ENCODE peak calls at places on chromosomes 4 and X, in six cellular contexts. One of them, this sample, is unnamed.
A peak's percentile ranks its signal among the peaks of the same experiment; 100 is the strongest.

GRCh38 chrX:65502618-65503017 is 32.0 kb downstream of the LAS1L start:
- DNase-seq in uterus: no peak
- DNase-seq in HCT116: no peak
- DNase-seq in H54: no peak
- DNase-seq in suprapubic skin: no peak
- DNase-seq in Peyer's patch: no peak
- DNase-seq in this sample: no peak

GRCh38 chrX:131675596-131676194 is 131.8 kb downstream of the OR13H1 start:
- DNase-seq in H54: peak; percentile 15
- DNase-seq in HCT116: peak; percentile 7
- DNase-seq in suprapubic skin: no peak
- DNase-seq in uterus: no peak
- DNase-seq in Peyer's patch: no peak
- DNase-seq in this sample: no peak

GRCh38 chr4:12265554-12265953 is 836.9 kb upstream of the HS3ST1 start:
- DNase-seq in HCT116: no peak
- DNase-seq in suprapubic skin: no peak
- DNase-seq in H54: no peak
- DNase-seq in uterus: no peak
- DNase-seq in Peyer's patch: no peak
- DNase-seq in this sample: no peak

GRCh38 chr4:102541708-102542107 is 40.5 kb downstream of the NFKB1 start:
- DNase-seq in suprapubic skin: no peak
- DNase-seq in H54: no peak
- DNase-seq in HCT116: no peak
- DNase-seq in uterus: no peak
- DNase-seq in Peyer's patch: no peak
- DNase-seq in this sample: no peak

GRCh38 chr4:75940692-75941253 is at the start of gene NAAA:
- DNase-seq in H54: peak; percentile 38
- DNase-seq in HCT116: peak; percentile 51
- DNase-seq in Peyer's patch: peak; percentile 88
- DNase-seq in suprapubic skin: peak; percentile 92
- DNase-seq in uterus: peak; percentile 38
- DNase-seq in this sample: peak; percentile 10

GRCh38 chrX:151985955-151986354 is 11.5 kb upstream of the GABRE start:
- DNase-seq in Peyer's patch: peak; percentile 61
- DNase-seq in uterus: no peak
- DNase-seq in H54: no peak
- DNase-seq in suprapubic skin: no peak
- DNase-seq in HCT116: no peak
- DNase-seq in this sample: no peak

GRCh38 chr4:185470503-185471195 is 884 bp downstream of the CCDC110 start:
- DNase-seq in HCT116: peak; percentile 19
- DNase-seq in Peyer's patch: peak; percentile 82
- DNase-seq in uterus: peak; percentile 68
- DNase-seq in suprapubic skin: no peak
- DNase-seq in H54: no peak
- DNase-seq in this sample: peak; percentile 43

GRCh38 chr4:168421671-168422070 is 58.6 kb downstream of the DDX60L start:
- DNase-seq in suprapubic skin: no peak
- DNase-seq in H54: no peak
- DNase-seq in Peyer's patch: no peak
- DNase-seq in uterus: no peak
- DNase-seq in HCT116: peak; percentile 49
- DNase-seq in this sample: no peak

GRCh38 chr4:106898621-106899230 is 137.4 kb downstream of the DKK2 start:
- DNase-seq in uterus: no peak
- DNase-seq in HCT116: peak; percentile 51
- DNase-seq in suprapubic skin: no peak
- DNase-seq in Peyer's patch: no peak
- DNase-seq in H54: no peak
- DNase-seq in this sample: peak; percentile 66

GRCh38 chrX:1060562-1060960 is 151.9 kb downstream of the CRLF2 start:
- DNase-seq in HCT116: no peak
- DNase-seq in Peyer's patch: no peak
- DNase-seq in suprapubic skin: peak; percentile 54
- DNase-seq in uterus: no peak
- DNase-seq in H54: no peak
- DNase-seq in this sample: no peak

GRCh38 chr4:102850373-102850772 is 18.4 kb upstream of the CISD2 start:
- DNase-seq in H54: no peak
- DNase-seq in Peyer's patch: no peak
- DNase-seq in HCT116: no peak
- DNase-seq in suprapubic skin: no peak
- DNase-seq in uterus: no peak
- DNase-seq in this sample: no peak

GRCh38 chrX:29903365-29903764 is 312.0 kb upstream of the MAGEB2 start:
- DNase-seq in H54: no peak
- DNase-seq in HCT116: no peak
- DNase-seq in suprapubic skin: no peak
- DNase-seq in Peyer's patch: no peak
- DNase-seq in uterus: no peak
- DNase-seq in this sample: no peak

GRCh38 chr4:3871881-3872833 is 106.0 kb downstream of the ADRA2C start:
- DNase-seq in H54: no peak
- DNase-seq in Peyer's patch: peak; percentile 40
- DNase-seq in suprapubic skin: peak; percentile 54
- DNase-seq in uterus: no peak
- DNase-seq in HCT116: no peak
- DNase-seq in this sample: no peak

GRCh38 chr4:5157721-5158390 is 106.6 kb downstream of the STK32B start:
- DNase-seq in H54: no peak
- DNase-seq in Peyer's patch: no peak
- DNase-seq in uterus: no peak
- DNase-seq in HCT116: no peak
- DNase-seq in suprapubic skin: no peak
- DNase-seq in this sample: no peak

GRCh38 chr4:17068396-17068795 is 170.0 kb upstream of the LDB2 start:
- DNase-seq in suprapubic skin: no peak
- DNase-seq in Peyer's patch: no peak
- DNase-seq in H54: no peak
- DNase-seq in uterus: no peak
- DNase-seq in HCT116: no peak
- DNase-seq in this sample: no peak

DNA sequence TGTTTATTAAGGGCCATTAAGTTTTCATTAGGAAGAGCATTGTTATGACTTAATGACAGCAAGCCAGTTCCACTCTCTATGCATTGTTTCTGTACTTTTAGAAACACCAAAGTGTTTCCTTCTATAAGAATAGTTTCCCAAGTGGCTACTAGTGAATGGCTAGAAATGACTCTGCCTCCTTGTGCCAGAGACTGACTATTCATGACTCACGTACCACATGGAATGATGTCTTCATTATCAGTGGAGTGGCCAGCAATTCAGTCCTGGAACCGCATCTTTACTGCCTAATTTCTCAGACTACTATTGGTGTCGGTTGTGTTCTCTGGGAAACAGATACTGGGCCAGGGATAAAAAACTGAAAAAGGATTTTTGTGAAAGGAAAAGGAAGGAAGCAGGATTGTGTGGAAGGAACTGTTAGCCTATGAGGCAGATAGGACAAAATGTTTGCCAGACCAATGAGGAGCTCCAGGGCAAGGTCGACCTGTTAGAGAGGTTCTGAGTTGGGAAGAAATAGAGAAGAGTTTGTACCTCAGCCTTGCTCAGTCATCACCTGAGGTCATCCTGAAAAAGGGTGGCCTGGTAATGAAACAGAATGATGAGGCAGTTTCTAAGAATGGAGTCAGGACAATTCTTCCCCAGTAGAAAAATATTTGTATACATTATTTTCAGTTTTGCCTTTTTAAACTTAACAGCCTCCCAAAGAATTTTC is 218.6 kb downstream of the SPCS3 start:
- DNase-seq in Peyer's patch: no peak
- DNase-seq in uterus: no peak
- DNase-seq in HCT116: no peak
- DNase-seq in suprapubic skin: no peak
- DNase-seq in H54: peak; percentile 8
- DNase-seq in this sample: no peak
- TF ChIP-seq POLR2A in Peyer's patch: no peak
- TF ChIP-seq POLR2A in uterus: no peak
- TF ChIP-seq POLR2A in HCT116: no peak
- TF ChIP-seq POLR2A in suprapubic skin: no peak
- TF ChIP-seq POLR2A in H54: no peak
- TF ChIP-seq POLR2A in this sample: no peak

DNA sequence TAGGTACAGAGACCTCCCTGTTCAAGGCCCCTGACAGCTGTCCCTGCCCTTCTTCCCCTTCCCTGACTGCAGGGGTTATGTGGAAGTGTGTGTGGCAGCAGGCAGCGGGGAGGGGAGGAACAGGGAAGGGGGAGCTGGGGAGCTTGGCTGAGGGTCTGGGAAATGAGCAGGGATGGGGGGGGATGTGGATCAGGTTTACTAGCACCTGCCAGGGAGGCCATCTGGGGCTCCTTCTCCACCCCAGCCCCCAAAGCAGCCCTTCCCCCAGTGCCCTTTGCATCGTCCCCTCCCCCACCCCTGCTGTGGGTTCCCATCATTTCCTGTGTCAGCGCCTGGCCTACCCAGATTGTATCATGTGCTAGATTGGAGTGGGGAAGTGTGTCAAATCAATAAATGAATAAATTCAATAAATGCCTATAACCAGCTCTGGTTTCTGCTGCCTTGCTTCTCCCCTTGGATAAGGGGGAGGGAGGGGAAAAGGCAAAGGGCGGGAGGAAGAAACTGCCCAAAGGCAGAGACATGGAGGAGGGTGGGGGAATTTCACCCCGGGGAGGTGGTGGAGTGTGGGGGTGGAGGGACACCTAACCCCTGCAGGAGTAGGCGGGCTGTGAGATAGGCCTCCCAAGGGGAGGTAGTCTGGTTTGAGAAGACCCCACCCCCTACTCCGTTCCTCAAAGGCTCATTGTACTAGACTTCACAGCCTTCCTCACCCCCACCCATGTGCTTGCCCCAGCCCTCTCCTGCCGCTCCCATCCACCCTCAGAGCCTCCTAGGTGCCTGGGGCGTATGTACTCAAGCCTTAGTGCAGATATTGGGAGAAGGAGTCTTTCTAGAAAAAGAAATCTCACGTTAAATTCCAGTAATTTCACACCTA is 3.2 kb downstream of the CXorf65 start:
- DNase-seq in HCT116: no peak
- DNase-seq in H54: no peak
- DNase-seq in Peyer's patch: no peak
- DNase-seq in uterus: no peak
- DNase-seq in suprapubic skin: no peak
- DNase-seq in this sample: no peak
- TF ChIP-seq POLR2A in HCT116: no peak
- TF ChIP-seq POLR2A in H54: no peak
- TF ChIP-seq POLR2A in Peyer's patch: no peak
- TF ChIP-seq POLR2A in uterus: no peak
- TF ChIP-seq POLR2A in suprapubic skin: no peak
- TF ChIP-seq POLR2A in this sample: no peak

GRCh38 chrX:37757082-37757481 is 22.8 kb upstream of the CYBB start:
- DNase-seq in H54: no peak
- DNase-seq in HCT116: no peak
- DNase-seq in uterus: no peak
- DNase-seq in Peyer's patch: no peak
- DNase-seq in suprapubic skin: no peak
- DNase-seq in this sample: no peak

GRCh38 chrX:37754518-37754917 is 25.3 kb upstream of the CYBB start:
- DNase-seq in H54: no peak
- DNase-seq in Peyer's patch: no peak
- DNase-seq in HCT116: no peak
- DNase-seq in uterus: no peak
- DNase-seq in suprapubic skin: no peak
- DNase-seq in this sample: no peak

GRCh38 chrX:37755073-37755472 is 24.8 kb upstream of the CYBB start:
- DNase-seq in HCT116: no peak
- DNase-seq in suprapubic skin: no peak
- DNase-seq in uterus: no peak
- DNase-seq in H54: no peak
- DNase-seq in Peyer's patch: no peak
- DNase-seq in this sample: no peak

GRCh38 chrX:37763400-37763799 is 16.5 kb upstream of the CYBB start:
- DNase-seq in HCT116: no peak
- DNase-seq in Peyer's patch: no peak
- DNase-seq in suprapubic skin: no peak
- DNase-seq in uterus: no peak
- DNase-seq in H54: no peak
- DNase-seq in this sample: no peak

DNA sequence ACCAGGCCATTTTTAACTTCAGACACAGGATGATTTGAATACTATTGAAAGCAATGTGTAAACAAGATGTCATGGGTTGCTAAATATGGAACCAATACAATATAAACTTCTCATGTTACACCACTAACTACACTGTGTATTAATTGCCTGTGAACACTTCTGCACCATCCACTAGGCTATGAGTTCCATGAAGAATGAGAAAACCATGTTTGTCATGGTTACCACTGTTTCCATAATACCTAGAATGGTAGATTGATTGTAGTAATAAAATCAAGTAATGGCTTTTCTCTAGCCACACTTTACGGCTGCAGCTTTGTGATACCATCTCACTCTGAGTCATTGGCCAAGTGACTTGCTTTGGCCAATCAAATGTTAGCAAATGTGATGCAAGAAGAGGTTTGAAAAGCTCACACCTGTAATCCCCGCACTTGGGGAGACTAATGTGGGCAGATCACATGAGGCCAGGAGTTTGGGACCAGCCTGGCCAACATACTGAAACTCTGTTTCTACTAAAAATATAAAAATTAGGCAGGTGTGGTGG is 19.9 kb upstream of the CYBB start:
- DNase-seq in suprapubic skin: no peak
- DNase-seq in uterus: no peak
- DNase-seq in Peyer's patch: no peak
- DNase-seq in H54: no peak
- DNase-seq in HCT116: no peak
- DNase-seq in this sample: no peak
- TF ChIP-seq POLR2A in suprapubic skin: no peak
- TF ChIP-seq POLR2A in uterus: no peak
- TF ChIP-seq POLR2A in Peyer's patch: no peak
- TF ChIP-seq POLR2A in H54: no peak
- TF ChIP-seq POLR2A in HCT116: no peak
- TF ChIP-seq POLR2A in this sample: no peak

DNA sequence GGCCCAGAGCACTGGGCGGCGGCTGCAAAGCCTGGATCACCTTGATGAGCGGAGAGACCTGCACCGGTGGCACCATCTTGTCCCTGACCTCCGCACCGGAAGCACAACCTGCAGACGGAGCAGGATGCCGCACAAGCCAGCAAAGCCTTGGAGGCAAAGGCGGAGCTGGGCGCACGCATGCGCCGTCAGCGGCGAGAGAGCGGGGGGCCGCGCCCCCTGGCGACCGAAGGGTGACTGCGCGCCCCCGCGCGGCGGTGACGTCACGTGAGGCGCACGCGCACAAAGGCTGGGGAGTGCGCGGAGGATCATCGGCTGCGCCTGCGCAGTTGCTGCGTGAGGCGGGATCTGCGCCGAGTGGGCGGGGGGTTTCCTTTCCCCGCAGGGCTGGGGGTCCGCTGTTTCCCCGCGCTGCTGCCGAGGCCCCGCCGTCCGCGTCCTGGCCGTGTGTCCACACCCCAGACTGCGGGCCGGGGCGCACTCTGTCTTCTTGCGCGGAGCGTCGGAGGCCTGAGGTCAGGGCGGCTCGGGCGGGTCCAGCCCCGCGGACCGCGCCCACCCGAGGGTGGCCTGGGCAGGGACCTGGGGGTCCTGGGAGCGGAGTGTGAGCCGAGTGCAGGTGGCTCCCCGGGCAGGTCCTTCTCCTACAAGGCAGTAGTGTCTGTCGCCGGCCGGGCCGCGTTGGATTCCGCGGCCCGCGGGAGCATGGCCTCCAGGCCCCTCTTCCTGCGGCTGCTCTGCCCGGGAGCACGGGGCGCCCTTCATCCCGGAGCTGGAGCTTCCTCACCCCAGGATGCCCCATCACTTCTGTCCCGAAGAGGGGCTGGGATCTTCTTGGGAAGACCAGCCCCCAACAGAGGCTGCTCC is at the start of the genes ATP5ME and MYL5:
- DNase-seq in suprapubic skin: peak; percentile 97
- DNase-seq in HCT116: peak; percentile 93
- DNase-seq in H54: peak; percentile 99
- DNase-seq in Peyer's patch: peak; percentile 98
- DNase-seq in uterus: peak; percentile 98
- DNase-seq in this sample: peak; percentile 94
- TF ChIP-seq POLR2A in suprapubic skin: peak; percentile 77
- TF ChIP-seq POLR2A in HCT116: peak; percentile 76
- TF ChIP-seq POLR2A in H54: peak; percentile 65
- TF ChIP-seq POLR2A in Peyer's patch: peak; percentile 64
- TF ChIP-seq POLR2A in uterus: peak; percentile 74
- TF ChIP-seq POLR2A in this sample: peak; percentile 71

This sample was measured in tibial nerve.